ENCODE peak calls at places on chromosomes 7 and 10, in six cellular contexts. One of them, this sample, is unnamed.

GRCh38 chr7:128692623-128693270 is 20.7 kb downstream of the GARIN1A start:
- DNase-seq in H7: no peak
- DNase-seq in heart left ventricle: no peak
- DNase-seq in cardiac muscle cell: no peak
- DNase-seq in neural progenitor cell: no peak
- DNase-seq in right cardiac atrium: no peak
- DNase-seq in this sample: no peak

GRCh38 chr10:29435809-29436501 is 147.1 kb downstream of the LYZL1 start:
- DNase-seq in neural progenitor cell: no peak
- DNase-seq in right cardiac atrium: no peak
- DNase-seq in H7: no peak
- DNase-seq in heart left ventricle: no peak
- DNase-seq in cardiac muscle cell: no peak
- DNase-seq in this sample: peak; percentile 33

GRCh38 chr7:27908534-27909165 is 168.7 kb downstream of the TAX1BP1 start:
- DNase-seq in heart left ventricle: no peak
- DNase-seq in right cardiac atrium: no peak
- DNase-seq in H7: no peak
- DNase-seq in cardiac muscle cell: no peak
- DNase-seq in neural progenitor cell: no peak
- DNase-seq in this sample: no peak

GRCh38 chr7:21261627-21262564 is 166.0 kb upstream of the SP4 start:
- DNase-seq in heart left ventricle: no peak
- DNase-seq in H7: no peak
- DNase-seq in cardiac muscle cell: peak; percentile 65
- DNase-seq in neural progenitor cell: peak; percentile 64
- DNase-seq in right cardiac atrium: no peak
- DNase-seq in this sample: peak; percentile 37

GRCh38 chr10:91420868-91421267 is 10.7 kb downstream of the HECTD2 start:
- DNase-seq in neural progenitor cell: no peak
- DNase-seq in right cardiac atrium: no peak
- DNase-seq in cardiac muscle cell: no peak
- DNase-seq in H7: no peak
- DNase-seq in heart left ventricle: no peak
- DNase-seq in this sample: peak; percentile 53

GRCh38 chr10:97150191-97150590 is 35.6 kb downstream of the SLIT1 start:
- DNase-seq in neural progenitor cell: peak; percentile 74
- DNase-seq in H7: no peak
- DNase-seq in right cardiac atrium: no peak
- DNase-seq in cardiac muscle cell: peak; percentile 84
- DNase-seq in heart left ventricle: no peak
- DNase-seq in this sample: no peak

GRCh38 chr10:97612386-97612785 is 20.9 kb downstream of the MORN4 start:
- DNase-seq in neural progenitor cell: peak; percentile 41
- DNase-seq in right cardiac atrium: no peak
- DNase-seq in heart left ventricle: no peak
- DNase-seq in cardiac muscle cell: peak; percentile 33
- DNase-seq in H7: peak; percentile 74
- DNase-seq in this sample: peak; percentile 73

GRCh38 chr7:66183700-66184099 is 21.4 kb upstream of the TPST1 start:
- DNase-seq in heart left ventricle: no peak
- DNase-seq in neural progenitor cell: no peak
- DNase-seq in cardiac muscle cell: no peak
- DNase-seq in right cardiac atrium: no peak
- DNase-seq in H7: no peak
- DNase-seq in this sample: peak; percentile 81

GRCh38 chr7:3493499-3493898 is 192.4 kb downstream of the SDK1 start:
- DNase-seq in neural progenitor cell: no peak
- DNase-seq in heart left ventricle: no peak
- DNase-seq in H7: no peak
- DNase-seq in right cardiac atrium: no peak
- DNase-seq in cardiac muscle cell: no peak
- DNase-seq in this sample: peak; percentile 67

GRCh38 chr7:130966246-130967009 is 232.4 kb upstream of the KLF14 start:
- DNase-seq in heart left ventricle: no peak
- DNase-seq in cardiac muscle cell: no peak
- DNase-seq in right cardiac atrium: no peak
- DNase-seq in H7: no peak
- DNase-seq in neural progenitor cell: no peak
- DNase-seq in this sample: no peak

GRCh38 chr7:13551503-13551902 is 438.0 kb downstream of the ETV1 start:
- DNase-seq in H7: no peak
- DNase-seq in neural progenitor cell: no peak
- DNase-seq in heart left ventricle: no peak
- DNase-seq in right cardiac atrium: no peak
- DNase-seq in cardiac muscle cell: no peak
- DNase-seq in this sample: no peak

GRCh38 chr7:73517241-73517995 is 4.7 kb downstream of the BAZ1B start:
- DNase-seq in cardiac muscle cell: no peak
- DNase-seq in heart left ventricle: no peak
- DNase-seq in neural progenitor cell: no peak
- DNase-seq in H7: no peak
- DNase-seq in right cardiac atrium: no peak
- DNase-seq in this sample: no peak

GRCh38 chr7:106217089-106217542 is 67.7 kb downstream of the NAMPT start:
- DNase-seq in H7: no peak
- DNase-seq in cardiac muscle cell: no peak
- DNase-seq in neural progenitor cell: no peak
- DNase-seq in right cardiac atrium: peak; percentile 94
- DNase-seq in heart left ventricle: peak; percentile 48
- DNase-seq in this sample: peak; percentile 66

GRCh38 chr7:47195641-47196040 is 386.3 kb downstream of the TNS3 start:
- DNase-seq in heart left ventricle: no peak
- DNase-seq in H7: peak; percentile 67
- DNase-seq in neural progenitor cell: peak; percentile 17
- DNase-seq in right cardiac atrium: no peak
- DNase-seq in cardiac muscle cell: no peak
- DNase-seq in this sample: no peak

GRCh38 chr10:10598297-10598696 is 419.4 kb upstream of the CELF2 start:
- DNase-seq in neural progenitor cell: no peak
- DNase-seq in H7: no peak
- DNase-seq in heart left ventricle: no peak
- DNase-seq in right cardiac atrium: no peak
- DNase-seq in cardiac muscle cell: peak; percentile 8
- DNase-seq in this sample: no peak

GRCh38 chr10:113718974-113719822 is 32.3 kb upstream of the PLEKHS1 start:
- DNase-seq in H7: no peak
- DNase-seq in neural progenitor cell: no peak
- DNase-seq in right cardiac atrium: no peak
- DNase-seq in heart left ventricle: no peak
- DNase-seq in cardiac muscle cell: no peak
- DNase-seq in this sample: no peak

GRCh38 chr10:3906511-3907111 is 121.6 kb upstream of the KLF6 start:
- DNase-seq in right cardiac atrium: peak; percentile 35
- DNase-seq in heart left ventricle: no peak
- DNase-seq in neural progenitor cell: no peak
- DNase-seq in cardiac muscle cell: no peak
- DNase-seq in H7: no peak
- DNase-seq in this sample: peak; percentile 73

GRCh38 chr10:80155696-80156215 is 23.2 kb downstream of the PLAC9 start:
- DNase-seq in H7: no peak
- DNase-seq in right cardiac atrium: peak; percentile 2
- DNase-seq in heart left ventricle: no peak
- DNase-seq in cardiac muscle cell: no peak
- DNase-seq in neural progenitor cell: no peak
- DNase-seq in this sample: no peak

GRCh38 chr10:99532687-99533495 is at the start of gene NKX2-3:
- DNase-seq in heart left ventricle: no peak
- DNase-seq in H7: peak; percentile 93
- DNase-seq in cardiac muscle cell: peak; percentile 94
- DNase-seq in right cardiac atrium: peak; percentile 59
- DNase-seq in neural progenitor cell: peak; percentile 92
- DNase-seq in this sample: peak; percentile 36

GRCh38 chr10:101067356-101068083 is 5.7 kb downstream of the KAZALD1 start:
- DNase-seq in H7: peak; percentile 92
- DNase-seq in heart left ventricle: peak; percentile 73
- DNase-seq in cardiac muscle cell: peak; percentile 87
- DNase-seq in right cardiac atrium: peak; percentile 66
- DNase-seq in neural progenitor cell: peak; percentile 88
- DNase-seq in this sample: peak; percentile 94

GRCh38 chr10:101070098-101070497 is 8.3 kb downstream of the KAZALD1 start:
- DNase-seq in H7: peak; percentile 38
- DNase-seq in neural progenitor cell: no peak
- DNase-seq in cardiac muscle cell: no peak
- DNase-seq in heart left ventricle: no peak
- DNase-seq in right cardiac atrium: no peak
- DNase-seq in this sample: no peak

GRCh38 chr10:101066890-101067355 is 5.1 kb downstream of the KAZALD1 start:
- DNase-seq in neural progenitor cell: peak; percentile 55
- DNase-seq in heart left ventricle: no peak
- DNase-seq in cardiac muscle cell: peak; percentile 31
- DNase-seq in H7: peak; percentile 80
- DNase-seq in right cardiac atrium: no peak
- DNase-seq in this sample: no peak

GRCh38 chr10:101071266-101071884 is 9.6 kb downstream of the KAZALD1 start:
- DNase-seq in right cardiac atrium: peak; percentile 41
- DNase-seq in H7: no peak
- DNase-seq in heart left ventricle: no peak
- DNase-seq in neural progenitor cell: no peak
- DNase-seq in cardiac muscle cell: no peak
- DNase-seq in this sample: no peak

DNA sequence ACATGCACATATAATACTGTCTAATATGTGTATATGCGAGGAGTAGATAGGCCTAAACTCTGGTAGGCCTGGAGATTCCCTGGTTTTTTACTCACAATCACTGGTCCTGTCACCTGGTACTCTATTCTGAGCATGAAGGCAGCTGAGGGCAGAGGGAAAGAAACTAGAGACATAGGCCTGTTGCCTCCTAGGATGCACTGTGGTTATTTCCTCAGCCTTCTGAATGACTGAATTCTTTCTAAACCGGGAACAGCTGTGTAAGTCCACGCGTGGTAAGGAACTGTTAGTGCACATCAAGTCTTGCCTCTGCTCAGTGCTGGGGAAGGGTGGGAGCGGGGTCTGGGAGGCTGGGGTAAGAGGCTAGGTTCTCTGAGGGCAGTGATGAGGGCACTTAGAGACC is 7.7 kb downstream of the KAZALD1 start:
- DNase-seq in cardiac muscle cell: no peak
- DNase-seq in right cardiac atrium: no peak
- DNase-seq in H7: no peak
- DNase-seq in heart left ventricle: no peak
- DNase-seq in neural progenitor cell: no peak
- DNase-seq in this sample: no peak
- H3K27me3 ChIP-seq in cardiac muscle cell: peaks cover 24% of the 10 kb centered on the region
- H3K27me3 ChIP-seq in right cardiac atrium: no peaks in the 10 kb centered on the region
- H3K27me3 ChIP-seq in H7: peaks cover 58% of the 10 kb centered on the region
- H3K27me3 ChIP-seq in heart left ventricle: no peaks in the 10 kb centered on the region
- H3K27me3 ChIP-seq in neural progenitor cell: peaks cover 81% of the 10 kb centered on the region
- H3K27me3 ChIP-seq in this sample: peaks cover 28% of the 10 kb centered on the region

DNA sequence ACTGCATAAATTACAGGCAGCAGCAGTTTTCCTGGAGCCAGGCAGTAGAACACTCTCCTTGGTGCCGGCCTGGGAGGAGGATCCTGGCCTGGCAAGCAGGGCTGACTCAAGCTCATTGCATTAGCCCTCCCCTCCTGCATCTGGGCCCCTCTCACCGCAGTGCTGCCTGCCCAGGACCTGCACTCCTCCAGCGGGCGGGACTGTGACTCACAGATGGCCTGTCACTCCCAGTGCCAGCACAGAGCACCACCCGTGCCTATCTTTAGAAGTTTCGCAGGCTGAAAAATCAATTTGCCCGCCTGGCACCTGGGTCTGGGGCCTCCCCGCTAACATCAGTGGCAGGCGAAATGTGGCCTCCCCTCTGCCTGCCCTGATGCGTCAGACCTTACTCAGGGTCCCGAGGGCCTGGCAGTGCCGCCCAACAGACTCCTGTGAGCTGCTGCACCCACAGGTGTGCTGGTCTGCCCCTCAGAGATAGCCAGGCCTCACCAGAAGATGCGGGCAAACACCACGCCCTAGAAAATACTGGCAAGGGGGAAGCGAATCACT is 123.8 kb downstream of the KCNMA1 start:
- DNase-seq in cardiac muscle cell: peak; percentile 36
- DNase-seq in right cardiac atrium: no peak
- DNase-seq in neural progenitor cell: peak; percentile 35
- DNase-seq in heart left ventricle: peak; percentile 23
- DNase-seq in H7: peak; percentile 57
- DNase-seq in this sample: peak; percentile 90
- H3K27me3 ChIP-seq in cardiac muscle cell: no peaks in the 10 kb centered on the region
- H3K27me3 ChIP-seq in right cardiac atrium: no peaks in the 10 kb centered on the region
- H3K27me3 ChIP-seq in neural progenitor cell: no peaks in the 10 kb centered on the region
- H3K27me3 ChIP-seq in heart left ventricle: peaks cover 4% of the 10 kb centered on the region
- H3K27me3 ChIP-seq in H7: no peaks in the 10 kb centered on the region
- H3K27me3 ChIP-seq in this sample: no peaks in the 10 kb centered on the region

DNA sequence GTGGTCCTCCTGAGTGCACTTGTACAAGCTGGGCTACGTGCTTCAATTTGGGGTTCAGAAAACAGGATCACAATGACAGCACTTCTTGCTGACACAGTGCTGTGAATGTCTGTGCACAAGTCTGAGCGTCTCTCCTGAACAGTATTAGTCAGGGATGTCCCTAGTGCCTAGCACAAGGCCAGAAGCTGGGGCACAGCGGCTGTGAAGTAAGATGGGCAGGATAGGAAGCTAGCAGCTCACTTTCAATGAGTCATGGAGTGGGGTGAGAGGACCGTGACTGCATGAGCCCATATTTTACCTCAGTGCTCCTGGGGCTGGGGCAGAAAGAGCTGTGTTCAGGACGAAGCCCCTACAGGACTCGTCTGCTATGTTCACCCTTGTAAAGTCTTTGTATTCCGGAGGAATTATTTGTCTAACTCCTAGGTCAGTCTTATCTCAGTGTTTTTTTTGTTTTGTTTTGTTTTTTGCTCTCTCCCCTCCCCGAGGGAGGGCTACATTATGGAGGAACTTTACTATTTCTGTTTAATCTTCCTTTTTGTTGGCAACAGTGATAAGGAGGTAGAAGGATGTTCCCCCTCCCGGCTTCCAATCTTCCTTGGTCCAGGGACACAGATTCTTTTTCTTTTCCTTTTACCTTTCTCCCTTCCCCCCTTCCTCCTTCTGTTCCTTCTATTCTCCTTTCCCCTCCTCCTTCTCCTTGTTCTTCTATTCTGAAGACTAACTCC is 2.8 kb upstream of the LRMDA start:
- DNase-seq in neural progenitor cell: no peak
- DNase-seq in H7: no peak
- DNase-seq in cardiac muscle cell: no peak
- DNase-seq in right cardiac atrium: no peak
- DNase-seq in heart left ventricle: no peak
- DNase-seq in this sample: no peak
- H3K27me3 ChIP-seq in neural progenitor cell: peaks cover 95% of the 10 kb centered on the region
- H3K27me3 ChIP-seq in H7: peaks cover 85% of the 10 kb centered on the region
- H3K27me3 ChIP-seq in cardiac muscle cell: peaks cover 18% of the 10 kb centered on the region
- H3K27me3 ChIP-seq in right cardiac atrium: no peaks in the 10 kb centered on the region
- H3K27me3 ChIP-seq in heart left ventricle: no peaks in the 10 kb centered on the region
- H3K27me3 ChIP-seq in this sample: no peaks in the 10 kb centered on the region

DNA sequence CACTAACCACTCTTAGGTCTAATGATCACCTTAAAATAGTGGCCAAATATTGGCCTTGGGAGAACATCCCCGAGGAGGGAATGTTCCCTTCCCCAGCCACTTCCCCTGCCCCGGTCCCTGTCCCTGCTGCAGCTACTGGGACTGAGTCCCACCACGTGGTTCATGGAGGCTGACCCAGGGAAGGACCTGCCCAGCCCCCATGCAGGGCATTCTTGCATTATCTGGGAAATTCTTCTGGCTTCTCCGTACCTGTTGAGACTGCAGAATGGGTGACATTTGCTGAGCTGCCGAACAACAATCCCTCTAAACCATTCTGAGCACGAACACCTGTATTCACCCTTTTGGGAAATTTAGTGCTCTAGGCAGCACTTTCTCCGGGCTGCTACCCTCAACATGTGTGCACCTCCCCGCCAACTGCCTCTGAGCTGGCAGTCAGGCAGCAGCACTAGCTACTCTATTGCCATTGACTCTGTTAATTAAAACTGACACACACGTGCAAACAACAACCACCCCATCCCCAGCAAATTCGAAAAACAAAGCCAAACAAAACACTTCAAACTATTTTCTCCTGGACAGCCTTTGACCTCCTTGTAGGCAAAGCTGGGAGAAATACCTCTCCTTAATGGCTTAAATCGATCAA is 567.4 kb upstream of the MKI67 start:
- DNase-seq in heart left ventricle: no peak
- DNase-seq in cardiac muscle cell: no peak
- DNase-seq in neural progenitor cell: no peak
- DNase-seq in H7: peak; percentile 46
- DNase-seq in right cardiac atrium: no peak
- DNase-seq in this sample: no peak
- H3K27me3 ChIP-seq in heart left ventricle: no peaks in the 10 kb centered on the region
- H3K27me3 ChIP-seq in cardiac muscle cell: no peaks in the 10 kb centered on the region
- H3K27me3 ChIP-seq in neural progenitor cell: no peaks in the 10 kb centered on the region
- H3K27me3 ChIP-seq in H7: no peaks in the 10 kb centered on the region
- H3K27me3 ChIP-seq in right cardiac atrium: no peaks in the 10 kb centered on the region
- H3K27me3 ChIP-seq in this sample: peaks cover 8% of the 10 kb centered on the region

This sample was measured in adipocyte.